ENCODE peak calls at places on chromosomes 7 and 10, in seven cellular contexts. One of them, this sample, is unnamed.

GRCh38 chr7:91005024-91005423 is 259.2 kb upstream of the FZD1 start:
- DNase-seq in endothelial cell of umbilical vein: no peak
- DNase-seq in HFF-Myc: no peak
- DNase-seq in CD8-positive, alpha-beta T cell: no peak
- DNase-seq in AG10803: no peak
- DNase-seq in pancreas: no peak
- DNase-seq in body of pancreas: no peak
- DNase-seq in this sample: no peak

GRCh38 chr10:5632430-5632829 is 34.0 kb downstream of the ASB13 start:
- DNase-seq in endothelial cell of umbilical vein: no peak
- DNase-seq in HFF-Myc: no peak
- DNase-seq in CD8-positive, alpha-beta T cell: no peak
- DNase-seq in AG10803: peak; percentile 47
- DNase-seq in pancreas: peak; percentile 86
- DNase-seq in body of pancreas: peak; percentile 91
- DNase-seq in this sample: no peak

GRCh38 chr10:29646960-29647431 is 12.2 kb upstream of the SVIL start:
- DNase-seq in endothelial cell of umbilical vein: no peak
- DNase-seq in HFF-Myc: no peak
- DNase-seq in CD8-positive, alpha-beta T cell: no peak
- DNase-seq in AG10803: peak; percentile 66
- DNase-seq in pancreas: no peak
- DNase-seq in body of pancreas: peak; percentile 43
- DNase-seq in this sample: no peak

GRCh38 chr10:129704225-129704624 is 237.2 kb downstream of the MGMT start:
- DNase-seq in endothelial cell of umbilical vein: no peak
- DNase-seq in HFF-Myc: no peak
- DNase-seq in CD8-positive, alpha-beta T cell: no peak
- DNase-seq in AG10803: no peak
- DNase-seq in pancreas: no peak
- DNase-seq in body of pancreas: no peak
- DNase-seq in this sample: no peak

GRCh38 chr7:144819566-144819965 is 16.3 kb downstream of the TPK1 start:
- DNase-seq in endothelial cell of umbilical vein: no peak
- DNase-seq in HFF-Myc: no peak
- DNase-seq in CD8-positive, alpha-beta T cell: no peak
- DNase-seq in AG10803: no peak
- DNase-seq in pancreas: no peak
- DNase-seq in body of pancreas: no peak
- DNase-seq in this sample: no peak

GRCh38 chr10:119450606-119451304 is 91.8 kb downstream of the RGS10 start:
- DNase-seq in endothelial cell of umbilical vein: no peak
- DNase-seq in HFF-Myc: no peak
- DNase-seq in CD8-positive, alpha-beta T cell: no peak
- DNase-seq in AG10803: peak; percentile 12
- DNase-seq in pancreas: no peak
- DNase-seq in body of pancreas: no peak
- DNase-seq in this sample: no peak

GRCh38 chr7:102404005-102404861 is 8.1 kb downstream of the PRKRIP1 start:
- DNase-seq in endothelial cell of umbilical vein: peak; percentile 50
- DNase-seq in HFF-Myc: no peak
- DNase-seq in CD8-positive, alpha-beta T cell: peak; percentile 49
- DNase-seq in AG10803: peak; percentile 68
- DNase-seq in pancreas: no peak
- DNase-seq in body of pancreas: no peak
- DNase-seq in this sample: no peak

GRCh38 chr7:33762153-33762902 is 143.0 kb upstream of the BMPER start:
- DNase-seq in endothelial cell of umbilical vein: no peak
- DNase-seq in HFF-Myc: no peak
- DNase-seq in CD8-positive, alpha-beta T cell: no peak
- DNase-seq in AG10803: no peak
- DNase-seq in pancreas: no peak
- DNase-seq in body of pancreas: no peak
- DNase-seq in this sample: no peak

GRCh38 chr7:84975586-84976185 is 211.2 kb downstream of the SEMA3D start:
- DNase-seq in endothelial cell of umbilical vein: peak; percentile 64
- DNase-seq in HFF-Myc: no peak
- DNase-seq in CD8-positive, alpha-beta T cell: no peak
- DNase-seq in AG10803: peak; percentile 57
- DNase-seq in pancreas: no peak
- DNase-seq in body of pancreas: no peak
- DNase-seq in this sample: no peak

GRCh38 chr10:70634011-70634410 is 31.5 kb upstream of the PRF1 start:
- DNase-seq in endothelial cell of umbilical vein: no peak
- DNase-seq in HFF-Myc: no peak
- DNase-seq in CD8-positive, alpha-beta T cell: no peak
- DNase-seq in AG10803: no peak
- DNase-seq in pancreas: no peak
- DNase-seq in body of pancreas: no peak
- DNase-seq in this sample: no peak

GRCh38 chr10:1408656-1409358 is 328.5 kb downstream of the ADARB2 start:
- DNase-seq in endothelial cell of umbilical vein: no peak
- DNase-seq in HFF-Myc: no peak
- DNase-seq in CD8-positive, alpha-beta T cell: no peak
- DNase-seq in AG10803: no peak
- DNase-seq in pancreas: peak; percentile 2
- DNase-seq in body of pancreas: no peak
- DNase-seq in this sample: no peak

GRCh38 chr7:66331883-66332282 is 126.7 kb downstream of the TPST1 start:
- DNase-seq in endothelial cell of umbilical vein: no peak
- DNase-seq in HFF-Myc: no peak
- DNase-seq in CD8-positive, alpha-beta T cell: no peak
- DNase-seq in AG10803: no peak
- DNase-seq in pancreas: no peak
- DNase-seq in body of pancreas: no peak
- DNase-seq in this sample: no peak

GRCh38 chr7:66330961-66331360 is 125.8 kb downstream of the TPST1 start:
- DNase-seq in endothelial cell of umbilical vein: no peak
- DNase-seq in HFF-Myc: no peak
- DNase-seq in CD8-positive, alpha-beta T cell: no peak
- DNase-seq in AG10803: peak; percentile 69
- DNase-seq in pancreas: no peak
- DNase-seq in body of pancreas: no peak
- DNase-seq in this sample: no peak

GRCh38 chr7:66323114-66323513 is 118.0 kb downstream of the TPST1 start:
- DNase-seq in endothelial cell of umbilical vein: no peak
- DNase-seq in HFF-Myc: no peak
- DNase-seq in CD8-positive, alpha-beta T cell: no peak
- DNase-seq in AG10803: no peak
- DNase-seq in pancreas: no peak
- DNase-seq in body of pancreas: no peak
- DNase-seq in this sample: no peak

GRCh38 chr7:66321283-66321682 is 116.1 kb downstream of the TPST1 start:
- DNase-seq in endothelial cell of umbilical vein: no peak
- DNase-seq in HFF-Myc: no peak
- DNase-seq in CD8-positive, alpha-beta T cell: no peak
- DNase-seq in AG10803: no peak
- DNase-seq in pancreas: no peak
- DNase-seq in body of pancreas: peak; percentile 41
- DNase-seq in this sample: no peak

GRCh38 chr7:66326501-66327180 is 121.5 kb downstream of the TPST1 start:
- DNase-seq in endothelial cell of umbilical vein: peak; percentile 85
- DNase-seq in HFF-Myc: no peak
- DNase-seq in CD8-positive, alpha-beta T cell: no peak
- DNase-seq in AG10803: peak; percentile 95
- DNase-seq in pancreas: no peak
- DNase-seq in body of pancreas: no peak
- DNase-seq in this sample: no peak
- H3K4me3 ChIP-seq in endothelial cell of umbilical vein: no peak overlapping the region
- H3K4me3 ChIP-seq in HFF-Myc: no peak overlapping the region
- H3K4me3 ChIP-seq in CD8-positive, alpha-beta T cell: no peak overlapping the region
- H3K4me3 ChIP-seq in AG10803: no peak overlapping the region
- H3K4me3 ChIP-seq in pancreas: no peak overlapping the region
- H3K4me3 ChIP-seq in body of pancreas: no peak overlapping the region
- H3K4me3 ChIP-seq in this sample: no peak overlapping the region

GRCh38 chr10:4470231-4470840 is 355.7 kb upstream of the AKR1E2 start:
- DNase-seq in endothelial cell of umbilical vein: no peak
- DNase-seq in HFF-Myc: no peak
- DNase-seq in CD8-positive, alpha-beta T cell: no peak
- DNase-seq in AG10803: peak; percentile 90
- DNase-seq in pancreas: no peak
- DNase-seq in body of pancreas: no peak
- DNase-seq in this sample: no peak
- TF ChIP-seq CTCF in endothelial cell of umbilical vein: no peak
- TF ChIP-seq CTCF in HFF-Myc: no peak
- TF ChIP-seq CTCF in CD8-positive, alpha-beta T cell: no peak
- TF ChIP-seq CTCF in AG10803: no peak
- TF ChIP-seq CTCF in pancreas: no peak
- TF ChIP-seq CTCF in body of pancreas: no peak
- TF ChIP-seq CTCF in this sample: no peak

GRCh38 chr10:131553581-131553980 is 242.1 kb upstream of the TCERG1L start:
- DNase-seq in endothelial cell of umbilical vein: no peak
- DNase-seq in HFF-Myc: no peak
- DNase-seq in CD8-positive, alpha-beta T cell: no peak
- DNase-seq in AG10803: no peak
- DNase-seq in pancreas: no peak
- DNase-seq in body of pancreas: no peak
- DNase-seq in this sample: no peak
- H3K4me3 ChIP-seq in endothelial cell of umbilical vein: no peak overlapping the region
- H3K4me3 ChIP-seq in HFF-Myc: no peak overlapping the region
- H3K4me3 ChIP-seq in CD8-positive, alpha-beta T cell: no peak overlapping the region
- H3K4me3 ChIP-seq in AG10803: no peak overlapping the region
- H3K4me3 ChIP-seq in pancreas: no peak overlapping the region
- H3K4me3 ChIP-seq in body of pancreas: no peak overlapping the region
- H3K4me3 ChIP-seq in this sample: no peak overlapping the region

DNA sequence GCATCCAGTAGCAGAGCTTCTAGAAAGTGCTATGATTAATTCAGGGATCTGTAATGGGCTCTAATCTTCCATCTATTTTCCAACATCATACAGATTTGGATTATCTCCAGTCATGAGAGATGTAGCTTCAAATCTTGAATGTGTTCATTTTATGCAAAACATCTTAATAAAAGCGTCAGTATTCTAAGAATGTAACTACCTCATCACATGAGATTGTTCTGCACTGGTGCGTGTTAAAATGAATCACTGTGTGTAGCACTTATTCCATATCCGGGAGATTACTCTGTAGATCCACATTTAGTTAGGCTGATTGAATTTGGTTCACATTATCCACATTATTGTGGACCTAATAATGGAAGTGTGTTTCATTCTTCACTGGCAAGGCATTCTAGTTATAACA is 344.9 kb upstream of the CHRM2 start:
- DNase-seq in endothelial cell of umbilical vein: no peak
- DNase-seq in HFF-Myc: no peak
- DNase-seq in CD8-positive, alpha-beta T cell: no peak
- DNase-seq in AG10803: peak; percentile 33
- DNase-seq in pancreas: no peak
- DNase-seq in body of pancreas: no peak
- DNase-seq in this sample: no peak
- TF ChIP-seq CTCF in endothelial cell of umbilical vein: no peak
- TF ChIP-seq CTCF in HFF-Myc: no peak
- TF ChIP-seq CTCF in CD8-positive, alpha-beta T cell: no peak
- TF ChIP-seq CTCF in AG10803: no peak
- TF ChIP-seq CTCF in pancreas: no peak
- TF ChIP-seq CTCF in body of pancreas: no peak
- TF ChIP-seq CTCF in this sample: no peak

GRCh38 chr10:21169271-21169670 is 272.2 kb upstream of the NEBL start:
- DNase-seq in endothelial cell of umbilical vein: no peak
- DNase-seq in HFF-Myc: no peak
- DNase-seq in CD8-positive, alpha-beta T cell: no peak
- DNase-seq in AG10803: no peak
- DNase-seq in pancreas: no peak
- DNase-seq in body of pancreas: no peak
- DNase-seq in this sample: no peak
- H3K4me3 ChIP-seq in endothelial cell of umbilical vein: no peak overlapping the region
- H3K4me3 ChIP-seq in HFF-Myc: no peak overlapping the region
- H3K4me3 ChIP-seq in CD8-positive, alpha-beta T cell: no peak overlapping the region
- H3K4me3 ChIP-seq in AG10803: no peak overlapping the region
- H3K4me3 ChIP-seq in pancreas: no peak overlapping the region
- H3K4me3 ChIP-seq in body of pancreas: no peak overlapping the region
- H3K4me3 ChIP-seq in this sample: no peak overlapping the region

GRCh38 chr7:80334908-80335307 is 177.0 kb downstream of the GNAT3 start:
- DNase-seq in endothelial cell of umbilical vein: peak; percentile 33
- DNase-seq in HFF-Myc: no peak
- DNase-seq in CD8-positive, alpha-beta T cell: no peak
- DNase-seq in AG10803: no peak
- DNase-seq in pancreas: no peak
- DNase-seq in body of pancreas: no peak
- DNase-seq in this sample: no peak
- TF ChIP-seq CTCF in endothelial cell of umbilical vein: no peak
- TF ChIP-seq CTCF in HFF-Myc: no peak
- TF ChIP-seq CTCF in CD8-positive, alpha-beta T cell: no peak
- TF ChIP-seq CTCF in AG10803: no peak
- TF ChIP-seq CTCF in pancreas: no peak
- TF ChIP-seq CTCF in body of pancreas: no peak
- TF ChIP-seq CTCF in this sample: no peak

GRCh38 chr10:133246236-133246626 is 8.6 kb downstream of the VENTX start:
- DNase-seq in endothelial cell of umbilical vein: no peak
- DNase-seq in HFF-Myc: no peak
- DNase-seq in CD8-positive, alpha-beta T cell: no peak
- DNase-seq in AG10803: no peak
- DNase-seq in pancreas: no peak
- DNase-seq in body of pancreas: no peak
- DNase-seq in this sample: no peak
- H3K4me3 ChIP-seq in endothelial cell of umbilical vein: no peak overlapping the region
- H3K4me3 ChIP-seq in HFF-Myc: no peak overlapping the region
- H3K4me3 ChIP-seq in CD8-positive, alpha-beta T cell: no peak overlapping the region
- H3K4me3 ChIP-seq in AG10803: no peak overlapping the region
- H3K4me3 ChIP-seq in pancreas: no peak overlapping the region
- H3K4me3 ChIP-seq in body of pancreas: no peak overlapping the region
- H3K4me3 ChIP-seq in this sample: no peak overlapping the region

GRCh38 chr7:40148671-40149070 is 13.9 kb downstream of the SUGCT start:
- DNase-seq in endothelial cell of umbilical vein: no peak
- DNase-seq in HFF-Myc: no peak
- DNase-seq in CD8-positive, alpha-beta T cell: no peak
- DNase-seq in AG10803: no peak
- DNase-seq in pancreas: no peak
- DNase-seq in body of pancreas: no peak
- DNase-seq in this sample: no peak

GRCh38 chr7:40151504-40151903 is 16.7 kb downstream of the SUGCT start:
- DNase-seq in endothelial cell of umbilical vein: no peak
- DNase-seq in HFF-Myc: no peak
- DNase-seq in CD8-positive, alpha-beta T cell: no peak
- DNase-seq in AG10803: no peak
- DNase-seq in pancreas: no peak
- DNase-seq in body of pancreas: no peak
- DNase-seq in this sample: no peak

GRCh38 chr7:40147371-40148246 is 12.8 kb downstream of the SUGCT start:
- DNase-seq in endothelial cell of umbilical vein: no peak
- DNase-seq in HFF-Myc: no peak
- DNase-seq in CD8-positive, alpha-beta T cell: no peak
- DNase-seq in AG10803: peak; percentile 22
- DNase-seq in pancreas: no peak
- DNase-seq in body of pancreas: no peak
- DNase-seq in this sample: no peak
- TF ChIP-seq CTCF in endothelial cell of umbilical vein: no peak
- TF ChIP-seq CTCF in HFF-Myc: no peak
- TF ChIP-seq CTCF in CD8-positive, alpha-beta T cell: no peak
- TF ChIP-seq CTCF in AG10803: no peak
- TF ChIP-seq CTCF in pancreas: no peak
- TF ChIP-seq CTCF in body of pancreas: no peak
- TF ChIP-seq CTCF in this sample: no peak